ENCODE peak calls at places on chromosomes 13 and 19, in ten cellular contexts. One of them, this sample, is unnamed. For H3K27me3, the result is how much of the 10 kb centered on the place peaks cover.

GRCh38 chr13:37209621-37210020 is 104.2 kb upstream of the CSNK1A1L start:
- DNase-seq in AG04450: no peak
- DNase-seq in CD4-positive, alpha-beta memory T cell: no peak
- DNase-seq in dorsolateral prefrontal cortex: no peak
- DNase-seq in adipocyte: no peak
- DNase-seq in GM23338: no peak
- DNase-seq in brain microvascular endothelial cell: no peak
- DNase-seq in IMR-90: peak
- DNase-seq in suprapubic skin: no peak
- DNase-seq in ascending aorta: no peak
- DNase-seq in this sample: no peak

GRCh38 chr13:30371649-30372265 is 50.5 kb upstream of the UBE2L5 start:
- DNase-seq in AG04450: no peak
- DNase-seq in dorsolateral prefrontal cortex: no peak
- DNase-seq in IMR-90: peak
- DNase-seq in brain microvascular endothelial cell: peak
- DNase-seq in adipocyte: peak
- DNase-seq in CD4-positive, alpha-beta memory T cell: peak
- DNase-seq in suprapubic skin: no peak
- DNase-seq in ascending aorta: no peak
- DNase-seq in GM23338: no peak
- DNase-seq in this sample: no peak

GRCh38 chr19:6032381-6032780 is 54.4 kb upstream of the RANBP3 start:
- DNase-seq in GM23338: no peak
- DNase-seq in brain microvascular endothelial cell: no peak
- DNase-seq in CD4-positive, alpha-beta memory T cell: no peak
- DNase-seq in suprapubic skin: no peak
- DNase-seq in AG04450: no peak
- DNase-seq in IMR-90: no peak
- DNase-seq in ascending aorta: no peak
- DNase-seq in dorsolateral prefrontal cortex: no peak
- DNase-seq in adipocyte: no peak
- DNase-seq in this sample: no peak

GRCh38 chr19:44712864-44713515 is 14.0 kb downstream of the CEACAM16 start:
- DNase-seq in IMR-90: no peak
- DNase-seq in brain microvascular endothelial cell: no peak
- DNase-seq in CD4-positive, alpha-beta memory T cell: no peak
- DNase-seq in suprapubic skin: no peak
- DNase-seq in dorsolateral prefrontal cortex: no peak
- DNase-seq in GM23338: peak
- DNase-seq in ascending aorta: no peak
- DNase-seq in AG04450: no peak
- DNase-seq in adipocyte: no peak
- DNase-seq in this sample: no peak

GRCh38 chr13:24540236-24541126 is 27.9 kb upstream of the PARP4 start:
- DNase-seq in dorsolateral prefrontal cortex: no peak
- DNase-seq in AG04450: no peak
- DNase-seq in IMR-90: no peak
- DNase-seq in adipocyte: no peak
- DNase-seq in CD4-positive, alpha-beta memory T cell: no peak
- DNase-seq in brain microvascular endothelial cell: no peak
- DNase-seq in ascending aorta: no peak
- DNase-seq in suprapubic skin: no peak
- DNase-seq in GM23338: peak
- DNase-seq in this sample: peak

GRCh38 chr19:51131780-51132680 is 7.3 kb downstream of the SIGLEC9 start:
- DNase-seq in AG04450: peak
- DNase-seq in GM23338: peak
- DNase-seq in IMR-90: peak
- DNase-seq in adipocyte: no peak
- DNase-seq in brain microvascular endothelial cell: peak
- DNase-seq in dorsolateral prefrontal cortex: no peak
- DNase-seq in CD4-positive, alpha-beta memory T cell: peak
- DNase-seq in suprapubic skin: peak
- DNase-seq in ascending aorta: no peak
- DNase-seq in this sample: no peak

GRCh38 chr19:41530761-41531301 is 45.1 kb upstream of the CEACAM21 start:
- DNase-seq in CD4-positive, alpha-beta memory T cell: peak
- DNase-seq in dorsolateral prefrontal cortex: no peak
- DNase-seq in brain microvascular endothelial cell: no peak
- DNase-seq in IMR-90: no peak
- DNase-seq in AG04450: no peak
- DNase-seq in adipocyte: no peak
- DNase-seq in ascending aorta: no peak
- DNase-seq in suprapubic skin: no peak
- DNase-seq in GM23338: no peak
- DNase-seq in this sample: no peak

GRCh38 chr19:50377051-50377441 is 789 bp downstream of the NR1H2 start:
- DNase-seq in IMR-90: no peak
- DNase-seq in brain microvascular endothelial cell: no peak
- DNase-seq in GM23338: peak
- DNase-seq in adipocyte: peak
- DNase-seq in ascending aorta: no peak
- DNase-seq in CD4-positive, alpha-beta memory T cell: peak
- DNase-seq in suprapubic skin: no peak
- DNase-seq in dorsolateral prefrontal cortex: no peak
- DNase-seq in AG04450: no peak
- DNase-seq in this sample: peak

GRCh38 chr13:103671547-103671946 is 605.3 kb upstream of the SLC10A2 start:
- DNase-seq in suprapubic skin: no peak
- DNase-seq in ascending aorta: no peak
- DNase-seq in AG04450: no peak
- DNase-seq in CD4-positive, alpha-beta memory T cell: no peak
- DNase-seq in brain microvascular endothelial cell: no peak
- DNase-seq in GM23338: no peak
- DNase-seq in adipocyte: no peak
- DNase-seq in dorsolateral prefrontal cortex: no peak
- DNase-seq in IMR-90: no peak
- DNase-seq in this sample: no peak

GRCh38 chr13:50015750-50016149 is 506 bp downstream of the KCNRG start:
- DNase-seq in AG04450: no peak
- DNase-seq in dorsolateral prefrontal cortex: no peak
- DNase-seq in suprapubic skin: no peak
- DNase-seq in CD4-positive, alpha-beta memory T cell: no peak
- DNase-seq in brain microvascular endothelial cell: no peak
- DNase-seq in adipocyte: no peak
- DNase-seq in GM23338: peak
- DNase-seq in ascending aorta: no peak
- DNase-seq in IMR-90: no peak
- DNase-seq in this sample: no peak

GRCh38 chr13:21674271-21675009 is 3.6 kb downstream of the FGF9 start:
- DNase-seq in GM23338: peak
- DNase-seq in adipocyte: peak
- DNase-seq in dorsolateral prefrontal cortex: no peak
- DNase-seq in CD4-positive, alpha-beta memory T cell: peak
- DNase-seq in ascending aorta: no peak
- DNase-seq in AG04450: no peak
- DNase-seq in brain microvascular endothelial cell: no peak
- DNase-seq in suprapubic skin: no peak
- DNase-seq in IMR-90: no peak
- DNase-seq in this sample: peak

GRCh38 chr13:40682449-40683240 is 16.2 kb upstream of the FOXO1 start:
- DNase-seq in ascending aorta: no peak
- DNase-seq in dorsolateral prefrontal cortex: no peak
- DNase-seq in AG04450: no peak
- DNase-seq in brain microvascular endothelial cell: no peak
- DNase-seq in IMR-90: peak
- DNase-seq in suprapubic skin: no peak
- DNase-seq in adipocyte: peak
- DNase-seq in GM23338: peak
- DNase-seq in CD4-positive, alpha-beta memory T cell: peak
- DNase-seq in this sample: no peak

GRCh38 chr13:40677064-40677463 is 10.6 kb upstream of the FOXO1 start:
- DNase-seq in GM23338: no peak
- DNase-seq in dorsolateral prefrontal cortex: no peak
- DNase-seq in suprapubic skin: no peak
- DNase-seq in IMR-90: no peak
- DNase-seq in AG04450: no peak
- DNase-seq in brain microvascular endothelial cell: no peak
- DNase-seq in CD4-positive, alpha-beta memory T cell: no peak
- DNase-seq in adipocyte: no peak
- DNase-seq in ascending aorta: no peak
- DNase-seq in this sample: no peak

GRCh38 chr13:40681341-40682051 is 15.1 kb upstream of the FOXO1 start:
- DNase-seq in suprapubic skin: no peak
- DNase-seq in CD4-positive, alpha-beta memory T cell: no peak
- DNase-seq in IMR-90: no peak
- DNase-seq in adipocyte: no peak
- DNase-seq in AG04450: no peak
- DNase-seq in brain microvascular endothelial cell: no peak
- DNase-seq in ascending aorta: no peak
- DNase-seq in GM23338: no peak
- DNase-seq in dorsolateral prefrontal cortex: no peak
- DNase-seq in this sample: no peak

GRCh38 chr13:40679586-40679985 is 13.1 kb upstream of the FOXO1 start:
- DNase-seq in adipocyte: no peak
- DNase-seq in brain microvascular endothelial cell: no peak
- DNase-seq in suprapubic skin: no peak
- DNase-seq in IMR-90: no peak
- DNase-seq in AG04450: no peak
- DNase-seq in CD4-positive, alpha-beta memory T cell: no peak
- DNase-seq in ascending aorta: no peak
- DNase-seq in dorsolateral prefrontal cortex: no peak
- DNase-seq in GM23338: peak
- DNase-seq in this sample: no peak

DNA sequence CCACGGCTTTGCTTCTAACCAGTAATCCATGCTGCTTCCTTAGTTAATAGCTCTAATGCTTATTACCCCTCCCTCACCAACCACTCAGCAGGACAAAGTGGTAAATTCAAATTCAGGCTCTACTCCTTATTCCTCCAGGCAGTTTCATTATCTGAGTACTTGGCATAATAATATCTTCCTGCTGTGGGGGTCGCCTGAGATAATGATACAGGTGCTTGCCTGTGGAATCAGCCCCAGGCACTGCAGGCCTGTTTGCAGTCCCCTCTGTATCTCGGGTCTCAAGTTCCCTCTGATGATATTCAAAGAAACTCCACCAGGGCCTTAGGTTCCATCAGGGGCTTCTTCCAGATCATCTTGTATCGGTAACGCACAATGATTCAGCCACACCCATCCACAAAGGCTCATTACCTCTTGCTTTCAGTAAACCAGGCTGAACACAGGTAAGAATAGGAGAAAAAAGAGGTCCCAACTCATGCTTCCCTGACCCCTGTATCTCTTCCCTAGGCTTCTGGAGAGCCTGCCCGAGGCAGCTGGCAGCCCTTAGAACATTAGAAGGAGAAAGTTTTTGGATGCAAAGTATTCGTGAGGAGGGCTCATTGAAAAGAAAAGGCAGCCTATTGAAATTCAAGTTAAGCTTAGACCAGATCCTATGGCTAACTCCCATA is 14.3 kb upstream of the FOXO1 start:
- DNase-seq in GM23338: peak
- DNase-seq in IMR-90: no peak
- DNase-seq in CD4-positive, alpha-beta memory T cell: no peak
- DNase-seq in dorsolateral prefrontal cortex: no peak
- DNase-seq in suprapubic skin: no peak
- DNase-seq in adipocyte: no peak
- DNase-seq in brain microvascular endothelial cell: no peak
- DNase-seq in ascending aorta: no peak
- DNase-seq in AG04450: no peak
- DNase-seq in this sample: peak
- H3K4me3 ChIP-seq in GM23338: peak
- H3K4me3 ChIP-seq in IMR-90: no peak
- H3K4me3 ChIP-seq in CD4-positive, alpha-beta memory T cell: no peak
- H3K4me3 ChIP-seq in dorsolateral prefrontal cortex: no peak
- H3K4me3 ChIP-seq in suprapubic skin: no peak
- H3K4me3 ChIP-seq in adipocyte: no peak
- H3K4me3 ChIP-seq in brain microvascular endothelial cell: no peak
- H3K4me3 ChIP-seq in ascending aorta: no peak
- H3K4me3 ChIP-seq in AG04450: no peak
- H3K4me3 ChIP-seq in this sample: no peak

GRCh38 chr13:51246411-51247298 is 24.5 kb downstream of the FAM124A start:
- DNase-seq in ascending aorta: no peak
- DNase-seq in adipocyte: no peak
- DNase-seq in GM23338: no peak
- DNase-seq in dorsolateral prefrontal cortex: peak
- DNase-seq in suprapubic skin: no peak
- DNase-seq in AG04450: no peak
- DNase-seq in IMR-90: no peak
- DNase-seq in brain microvascular endothelial cell: no peak
- DNase-seq in CD4-positive, alpha-beta memory T cell: no peak
- DNase-seq in this sample: peak
- H3K27me3 ChIP-seq in ascending aorta: under half
- H3K27me3 ChIP-seq in adipocyte: under half
- H3K27me3 ChIP-seq in GM23338: under half
- H3K27me3 ChIP-seq in dorsolateral prefrontal cortex: under half
- H3K27me3 ChIP-seq in suprapubic skin: under half
- H3K27me3 ChIP-seq in AG04450: under half
- H3K27me3 ChIP-seq in IMR-90: under half
- H3K27me3 ChIP-seq in brain microvascular endothelial cell: under half
- H3K27me3 ChIP-seq in CD4-positive, alpha-beta memory T cell: under half
- H3K27me3 ChIP-seq in this sample: under half

DNA sequence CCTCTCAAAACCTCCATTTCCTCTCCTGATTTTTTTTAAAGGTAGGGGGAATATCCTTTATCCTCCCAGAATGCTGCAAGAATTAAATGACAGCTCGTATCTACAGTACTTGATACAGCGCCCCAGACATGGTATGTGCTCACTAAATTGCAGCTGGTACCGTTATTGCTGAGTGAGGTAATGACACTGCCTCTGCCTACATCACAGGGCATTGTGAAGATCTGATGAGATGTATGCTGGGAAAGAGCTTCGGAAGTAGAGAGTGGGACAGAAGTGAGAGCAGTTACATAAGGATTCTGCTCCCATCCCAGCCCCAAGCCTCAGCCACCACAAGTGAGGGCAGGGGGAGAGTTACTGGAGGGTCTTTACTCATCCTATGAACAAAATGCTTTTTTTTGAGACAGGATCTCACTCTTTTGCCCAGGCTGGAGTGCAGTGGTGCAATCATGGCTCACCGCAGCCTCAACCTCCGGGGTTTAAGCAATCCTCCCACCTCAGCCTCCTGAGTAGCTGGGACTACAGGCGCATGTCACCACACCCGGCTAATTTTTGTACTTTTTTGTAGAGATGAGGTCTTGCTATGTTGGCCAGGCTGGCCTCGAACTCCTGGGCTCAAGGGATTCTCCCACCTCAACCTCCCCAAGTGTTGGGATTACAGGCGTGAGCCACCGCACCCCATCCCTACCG is 1.7 kb upstream of the FKRP start:
- DNase-seq in ascending aorta: no peak
- DNase-seq in dorsolateral prefrontal cortex: no peak
- DNase-seq in AG04450: no peak
- DNase-seq in adipocyte: no peak
- DNase-seq in brain microvascular endothelial cell: no peak
- DNase-seq in CD4-positive, alpha-beta memory T cell: no peak
- DNase-seq in IMR-90: no peak
- DNase-seq in suprapubic skin: no peak
- DNase-seq in GM23338: no peak
- DNase-seq in this sample: no peak
- H3K4me3 ChIP-seq in ascending aorta: no peak
- H3K4me3 ChIP-seq in dorsolateral prefrontal cortex: peak
- H3K4me3 ChIP-seq in AG04450: peak
- H3K4me3 ChIP-seq in adipocyte: peak
- H3K4me3 ChIP-seq in brain microvascular endothelial cell: no peak
- H3K4me3 ChIP-seq in CD4-positive, alpha-beta memory T cell: no peak
- H3K4me3 ChIP-seq in IMR-90: no peak
- H3K4me3 ChIP-seq in suprapubic skin: peak
- H3K4me3 ChIP-seq in GM23338: peak
- H3K4me3 ChIP-seq in this sample: no peak

GRCh38 chr19:13022111-13022858 is 27.0 kb downstream of the NFIX start:
- DNase-seq in GM23338: no peak
- DNase-seq in CD4-positive, alpha-beta memory T cell: no peak
- DNase-seq in brain microvascular endothelial cell: peak
- DNase-seq in AG04450: peak
- DNase-seq in adipocyte: peak
- DNase-seq in dorsolateral prefrontal cortex: no peak
- DNase-seq in suprapubic skin: no peak
- DNase-seq in IMR-90: peak
- DNase-seq in ascending aorta: no peak
- DNase-seq in this sample: peak
- H3K27me3 ChIP-seq in GM23338: half or more
- H3K27me3 ChIP-seq in CD4-positive, alpha-beta memory T cell: under half
- H3K27me3 ChIP-seq in brain microvascular endothelial cell: under half
- H3K27me3 ChIP-seq in AG04450: under half
- H3K27me3 ChIP-seq in adipocyte: under half
- H3K27me3 ChIP-seq in dorsolateral prefrontal cortex: under half
- H3K27me3 ChIP-seq in suprapubic skin: under half
- H3K27me3 ChIP-seq in IMR-90: under half
- H3K27me3 ChIP-seq in ascending aorta: under half
- H3K27me3 ChIP-seq in this sample: half or more